ENCODE peak calls at places on chromosomes 11 and 22, in four cellular contexts. Y, J, Z and L are unnamed samples.

GRCh38 chr11:64918056-64918455 is 1.0 kb upstream of the ATG2A start:
- DNase-seq in J (peak), Z (no peak), Y (peak), L (no peak)

GRCh38 chr11:110196241-110196754 is 100.1 kb downstream of the RDX start:
- DNase-seq in J (no peak), Y (peak), Z (no peak), L (no peak)

GRCh38 chr11:67071420-67072284 is 15.0 kb downstream of the RHOD start:
- DNase-seq in Y (peak), Z (peak), J (peak), L (peak)

GRCh38 chr22:50705851-50706351 is 32.1 kb upstream of the ACR start:
- DNase-seq in Y (no peak), J (no peak), Z (no peak), L (no peak)

GRCh38 chr11:118552341-118552740 is 13.4 kb downstream of the IFT46 start:
- DNase-seq in J (no peak), Z (no peak), Y (no peak), L (no peak)

GRCh38 chr22:46317646-46318045 is 17.9 kb upstream of the TRMU start:
- DNase-seq in Y (no peak), J (no peak), Z (no peak), L (no peak)

GRCh38 chr22:39938509-39938908 is 21.7 kb upstream of the TMA7B start:
- DNase-seq in Y (no peak), J (no peak), Z (no peak), L (no peak)

GRCh38 chr11:119476666-119477331 is 53.8 kb upstream of the THY1 start:
- DNase-seq in J (no peak), Z (peak), Y (no peak), L (peak)

GRCh38 chr11:70547821-70548670 is 149.7 kb downstream of the CTTN start:
- DNase-seq in Y (no peak), Z (no peak), J (no peak), L (no peak)

GRCh38 chr11:92443109-92443508 is 218.5 kb downstream of the FAT3 start:
- DNase-seq in J (no peak), Z (no peak), Y (no peak), L (no peak)

GRCh38 chr11:101913631-101914030 is 1.2 kb upstream of the CEP126 start:
- DNase-seq in J (no peak), Y (no peak), Z (no peak), L (no peak)

DNA sequence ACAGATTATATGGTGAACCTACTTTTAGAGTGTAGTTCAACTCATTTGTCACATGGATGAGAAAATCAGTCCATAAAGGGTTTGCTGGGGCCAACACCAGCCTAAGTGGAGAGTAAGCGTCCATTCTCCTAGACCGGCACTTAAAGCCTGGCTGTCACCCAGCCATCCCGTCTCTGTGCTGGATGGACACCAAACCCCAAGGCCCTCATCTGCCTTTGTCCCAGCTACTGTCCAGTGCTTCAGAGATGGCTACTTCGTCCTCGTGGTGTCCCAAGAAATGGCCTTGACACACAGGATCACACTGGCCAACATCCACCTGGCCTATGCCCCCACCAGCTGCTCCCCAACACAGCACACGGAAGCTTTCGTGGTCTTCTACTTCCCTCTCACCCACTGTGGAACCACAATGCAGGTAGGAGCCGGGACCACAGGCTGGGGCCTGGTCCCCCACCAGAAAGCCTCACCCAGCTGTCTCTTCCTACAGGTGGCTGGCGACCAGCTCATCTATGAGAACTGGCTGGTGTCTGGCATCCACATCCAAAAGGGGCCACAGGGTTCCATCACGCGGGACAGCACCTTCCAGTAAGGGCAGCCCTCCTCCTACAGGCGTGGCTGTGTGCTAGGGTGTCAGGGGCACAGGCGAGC is 3.5 kb downstream of the ZP1 start:
- DNase-seq in Z (no peak), J (no peak), Y (no peak), L (no peak)
- H3K23ac ChIP-seq in Z (no peak), J (no peak), Y (no peak), L (no peak)

DNA sequence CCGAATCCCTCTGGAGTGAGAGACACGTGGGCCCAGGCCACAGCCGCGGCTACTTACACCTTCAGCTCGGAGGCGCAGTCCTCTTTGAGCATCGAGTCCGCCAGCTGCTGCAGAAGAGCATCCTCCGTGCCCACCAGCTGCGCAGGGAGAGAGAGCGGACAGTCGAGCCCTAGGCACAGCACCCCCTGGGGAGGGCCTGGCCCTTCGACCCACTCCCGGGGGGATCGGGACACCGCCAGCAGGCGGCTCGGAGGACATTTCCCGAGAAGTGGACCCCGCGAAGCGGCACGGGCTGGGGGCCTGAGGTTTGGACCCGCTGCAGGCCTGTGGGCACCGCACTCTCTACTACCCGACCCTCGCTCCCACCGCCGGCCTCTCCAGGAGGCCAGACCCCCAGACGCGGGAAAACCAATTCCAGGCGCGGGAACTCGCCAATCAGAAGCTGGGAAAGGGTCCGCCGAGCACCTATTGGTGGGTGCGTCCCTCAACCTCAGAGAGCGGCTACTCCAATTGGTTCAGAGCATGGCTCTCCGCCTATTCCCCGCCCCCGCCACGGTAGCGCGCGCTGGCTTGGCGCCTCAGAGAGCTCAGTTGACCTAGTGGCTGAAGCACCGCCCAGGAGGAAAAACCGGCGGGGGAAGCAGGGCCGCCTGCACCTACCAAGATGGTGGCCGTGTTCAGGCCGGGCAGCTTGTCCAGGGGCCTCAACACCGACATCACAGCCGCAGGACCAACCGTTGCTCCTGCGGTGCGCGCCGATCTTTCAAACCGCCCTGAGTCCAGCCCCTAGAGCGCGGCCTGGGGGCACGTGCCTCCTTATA is at the start of gene CENPM:
- DNase-seq in Y (peak), Z (peak), J (peak), L (peak)
- H3K27ac ChIP-seq in Y (peak), Z (peak), J (peak), L (no peak)

DNA sequence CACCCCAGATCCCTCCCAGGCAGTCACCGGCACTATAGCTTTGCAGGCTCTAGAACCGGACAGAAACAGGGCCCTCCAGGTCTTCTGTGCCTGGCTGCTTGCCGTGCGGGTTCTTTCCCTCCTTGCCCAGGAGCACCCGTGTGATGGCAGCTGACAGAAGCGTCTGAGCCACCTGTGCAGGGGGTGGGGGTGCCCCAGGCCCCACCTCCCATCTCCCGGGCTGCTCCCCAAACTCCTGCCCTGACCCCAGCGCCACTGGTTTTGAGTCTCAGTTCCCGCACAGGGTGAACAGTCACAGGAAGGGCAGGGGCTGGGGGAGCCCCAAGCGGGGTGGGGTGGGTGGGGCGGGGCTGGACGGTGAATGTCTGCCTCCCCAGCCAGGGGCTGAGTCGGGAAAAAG is 13.2 kb upstream of the PHLDA2 start:
- DNase-seq in Z (no peak), Y (no peak), J (no peak), L (no peak)
- H3K56ac ChIP-seq in Z (no peak), Y (no peak), J (no peak), L (no peak)

GRCh38 chr11:94398101-94398500 is 3.1 kb downstream of the GPR83 start:
- DNase-seq in J (no peak), Z (no peak), Y (no peak), L (no peak)

GRCh38 chr11:94400075-94400838 is 962 bp downstream of the GPR83 start:
- DNase-seq in Z (no peak), J (no peak), Y (no peak), L (no peak)

GRCh38 chr11:94401773-94402265 is 600 bp upstream of the GPR83 start:
- DNase-seq in J (peak), Z (no peak), Y (no peak), L (no peak)

GRCh38 chr11:94402355-94402754 is 1.1 kb upstream of the GPR83 start:
- DNase-seq in Z (no peak), Y (no peak), J (peak), L (no peak)

DNA sequence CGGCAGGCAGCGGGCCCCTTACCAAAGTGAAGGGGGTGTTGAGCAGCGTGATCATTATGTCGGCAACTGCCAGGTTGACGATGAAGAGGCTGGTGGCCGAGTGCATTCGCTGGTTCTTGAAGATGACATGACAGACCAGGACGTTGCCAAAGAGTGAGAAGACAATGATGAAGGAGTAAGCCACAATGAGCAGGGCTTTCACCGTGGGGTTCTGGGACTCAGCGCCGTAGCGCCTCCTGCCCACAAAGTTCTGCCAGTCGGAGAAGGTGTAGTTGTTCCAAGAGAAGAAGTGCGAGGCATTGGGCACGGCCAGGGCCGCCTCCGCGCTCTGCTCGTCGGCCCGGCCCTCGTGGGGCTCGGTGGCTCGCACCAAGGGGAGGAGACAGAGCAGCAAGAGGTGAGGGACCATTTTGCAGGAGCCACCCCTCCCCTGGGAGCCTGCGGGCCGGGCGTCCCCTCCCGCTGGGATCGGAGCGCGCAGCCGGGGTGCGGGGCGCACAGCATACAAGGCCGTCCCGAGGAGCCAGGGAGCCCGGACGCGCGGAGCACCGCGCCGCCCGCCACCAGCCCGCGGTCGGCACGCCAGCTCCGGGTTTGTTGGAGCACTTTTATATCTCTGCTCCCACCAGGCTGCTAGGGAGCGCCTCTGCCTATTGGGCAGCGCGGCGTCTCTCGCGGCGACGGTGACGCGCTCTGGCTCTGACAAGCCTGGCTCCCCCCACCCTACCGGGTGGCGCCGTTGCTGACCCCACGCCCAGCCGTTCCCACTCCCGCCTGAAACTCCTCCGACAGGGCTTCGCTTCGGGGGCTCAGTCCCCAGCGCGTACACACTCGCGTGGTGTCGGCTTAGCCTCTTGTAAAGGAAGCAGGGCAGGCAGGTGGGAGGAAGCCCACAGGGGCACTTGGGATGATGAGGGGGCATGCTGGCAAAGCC is at the start of gene GPR83:
- DNase-seq in Y (peak), Z (peak), J (peak), L (peak)
- H3K23ac ChIP-seq in Y (no peak), Z (no peak), J (peak), L (no peak)

DNA sequence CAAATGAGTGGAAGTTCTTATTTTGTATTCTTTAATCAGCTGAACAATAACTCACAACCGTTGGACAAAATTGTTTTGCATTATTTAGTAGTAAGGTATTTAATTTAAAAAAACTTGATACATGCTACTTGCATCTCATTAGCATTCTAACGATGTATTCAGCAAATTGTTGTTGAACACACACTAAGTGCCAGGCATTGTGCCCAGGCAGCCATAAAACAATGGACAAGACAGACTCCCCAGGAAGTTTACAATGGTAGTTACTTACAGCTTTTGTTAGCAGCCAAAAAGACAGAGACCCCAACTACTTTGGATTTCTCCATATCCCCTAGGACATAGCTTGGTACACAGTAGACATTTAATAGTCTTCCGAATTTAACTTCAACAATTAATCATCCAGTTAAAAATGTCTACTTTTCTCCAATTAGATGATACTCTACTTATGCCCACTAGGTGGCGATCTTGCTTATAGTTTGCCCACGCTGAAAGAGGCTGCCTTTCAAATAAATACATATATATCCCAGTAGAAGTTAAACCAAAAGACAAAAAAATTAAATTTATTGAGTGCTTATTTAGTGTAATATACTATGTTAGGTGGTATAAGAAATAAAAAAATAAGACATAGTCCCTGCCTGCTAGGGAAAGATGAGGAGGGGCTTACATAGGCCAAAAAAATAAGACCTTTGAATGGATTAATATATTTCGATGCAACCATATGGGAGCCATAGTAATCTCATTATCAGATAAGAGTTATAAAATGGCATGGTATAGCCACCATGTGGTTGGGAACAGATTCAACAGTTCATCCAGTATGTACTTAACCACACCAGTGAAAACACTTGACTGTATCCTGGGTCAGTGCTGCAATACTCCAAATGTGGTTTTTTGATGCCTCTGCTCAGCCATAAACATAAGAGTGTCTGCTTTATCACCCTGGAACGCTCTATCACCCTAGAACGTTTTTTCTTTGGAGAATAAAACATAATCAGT is 2.1 kb upstream of the FJX1 start:
- DNase-seq in Y (peak), Z (no peak), J (peak), L (no peak)
- H3K27ac ChIP-seq in Y (no peak), Z (no peak), J (no peak), L (no peak)

GRCh38 chr11:76788661-76789442 is 5.7 kb downstream of the TSKU start:
- DNase-seq in Y (no peak), J (no peak), Z (no peak), L (no peak)
- H3K56ac ChIP-seq in Y (no peak), J (peak), Z (no peak), L (no peak)

DNA sequence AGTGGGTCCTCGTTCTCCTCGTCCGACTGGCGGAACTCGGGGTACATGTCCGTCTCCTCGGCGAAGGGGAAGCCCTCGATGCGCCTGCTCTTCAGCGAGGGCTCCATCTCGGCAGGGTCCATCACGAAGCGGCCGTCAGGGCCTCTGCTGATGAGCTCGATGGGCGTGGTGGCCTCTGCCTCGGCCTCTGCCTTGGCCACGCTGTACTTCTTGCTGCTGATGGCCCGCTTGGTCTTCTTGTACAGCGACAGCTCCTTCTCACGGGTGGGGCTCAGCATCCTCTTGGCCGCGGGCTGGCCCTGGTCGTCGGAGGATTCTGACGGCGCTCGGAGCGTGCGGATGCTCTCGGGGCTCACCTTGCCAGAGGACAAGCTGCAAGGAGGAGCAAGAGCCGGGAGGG is 35.7 kb downstream of the IGSF9B start:
- DNase-seq in Z (no peak), J (no peak), Y (no peak), L (no peak)
- H3K23ac ChIP-seq in Z (no peak), J (no peak), Y (no peak), L (no peak)

GRCh38 chr11:1459219-1459575 is 27.4 kb downstream of the MOB2 start:
- DNase-seq in Z (no peak), Y (no peak), J (no peak), L (no peak)

GRCh38 chr11:1458340-1459218 is 28.0 kb downstream of the MOB2 start:
- DNase-seq in J (peak), Y (peak), Z (no peak), L (peak)

GRCh38 chr11:1460396-1460795 is 26.2 kb downstream of the MOB2 start:
- DNase-seq in Z (no peak), Y (peak), J (no peak), L (no peak)

GRCh38 chr11:1460994-1461805 is 25.4 kb downstream of the MOB2 start:
- DNase-seq in Z (no peak), Y (no peak), J (no peak), L (no peak)

DNA sequence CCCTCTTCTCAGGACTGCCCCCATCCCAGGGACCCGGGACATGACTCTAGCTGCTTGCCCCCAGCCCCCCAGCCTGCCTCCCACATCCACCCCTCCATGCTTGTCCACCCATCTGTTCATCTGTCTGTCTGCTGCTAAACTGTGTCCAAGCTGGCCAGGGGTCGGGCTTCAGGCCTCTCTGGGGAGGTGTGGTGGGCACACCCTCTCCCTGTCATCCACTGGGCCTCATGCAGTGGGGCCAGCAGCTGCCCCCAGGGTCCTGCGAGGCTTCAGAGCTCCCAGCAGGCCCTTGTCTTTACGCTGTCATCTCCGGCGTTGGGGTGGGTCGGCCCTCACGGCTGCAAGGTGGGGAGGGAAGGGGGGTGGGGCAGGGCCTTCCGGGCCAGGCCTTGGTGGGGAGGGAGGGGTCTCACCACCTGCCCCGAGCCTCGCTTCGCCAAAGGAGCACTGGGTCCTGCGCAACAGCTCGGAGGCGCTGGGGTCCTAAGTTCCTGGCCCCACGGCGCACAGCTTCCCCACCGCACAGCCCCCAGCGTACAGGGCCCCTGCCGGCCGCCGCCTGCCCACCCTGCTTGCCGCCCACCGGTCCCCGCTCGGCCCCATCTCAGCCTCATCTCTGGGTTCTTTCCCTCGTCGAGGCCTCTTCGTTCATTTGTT is 26.7 kb downstream of the MOB2 start:
- DNase-seq in Z (no peak), Y (no peak), J (no peak), L (no peak)
- H3K27ac ChIP-seq in Z (no peak), Y (no peak), J (no peak), L (no peak)

GRCh38 chr11:45154276-45154675 is 7.8 kb downstream of the PRDM11 start:
- DNase-seq in J (no peak), Z (peak), Y (no peak), L (no peak)
- H3K56ac ChIP-seq in J (no peak), Z (no peak), Y (no peak), L (no peak)